ENCODE peak calls at places on chromosomes 11 and 22, in nine cellular contexts. Z, W, Q, S, L, T, E, F and P are unnamed samples.

GRCh38 chr22:44719586-44720368 is 17.8 kb downstream of the PRR5 start:
- DNase-seq in Z (no peak), W (no peak), Q (no peak), S (no peak), L (no peak), T (no peak), E (no peak), F (peak; percentile 31), P (no peak)

GRCh38 chr11:45615182-45615792 is 50.1 kb downstream of the CHST1 start:
- DNase-seq in Z (no peak), W (no peak), Q (no peak), S (no peak), L (no peak), T (no peak), E (no peak), F (peak; percentile 27), P (peak; percentile 66)

GRCh38 chr22:43346521-43346929 is 3.4 kb upstream of the SCUBE1 start:
- DNase-seq in Z (peak; percentile 65), W (peak; percentile 75), Q (no peak), S (peak; percentile 72), L (peak; percentile 51), T (peak; percentile 16), E (peak; percentile 56), F (peak; percentile 71), P (no peak)

GRCh38 chr22:37560682-37561208 is 465 bp downstream of the CDC42EP1 start:
- DNase-seq in Z (no peak), W (peak; percentile 73), Q (no peak), S (no peak), L (peak; percentile 67), T (no peak), E (no peak), F (no peak), P (no peak)

GRCh38 chr22:19852177-19852781 is 2.4 kb downstream of the GNB1L start:
- DNase-seq in Z (no peak), W (no peak), Q (peak; percentile 39), S (no peak), L (no peak), T (no peak), E (no peak), F (no peak), P (peak; percentile 83)

GRCh38 chr22:26673485-26673884 is 16.1 kb downstream of the MIAT start:
- DNase-seq in Z (no peak), W (no peak), Q (no peak), S (no peak), L (peak; percentile 81), T (peak; percentile 13), E (no peak), F (peak; percentile 49), P (no peak)

GRCh38 chr11:82864268-82864667 is 36.0 kb downstream of the PRCP start:
- DNase-seq in Z (peak; percentile 42), W (peak; percentile 77), Q (peak; percentile 0), S (peak; percentile 82), L (peak; percentile 68), T (peak; percentile 45), E (peak; percentile 41), F (peak; percentile 69), P (no peak)

GRCh38 chr22:17706451-17706900 is 67.8 kb downstream of the BID start:
- DNase-seq in Z (no peak), W (no peak), Q (no peak), S (peak; percentile 60), L (peak; percentile 95), T (peak; percentile 95), E (no peak), F (peak; percentile 22), P (peak; percentile 87)

GRCh38 chr11:87033561-87033960 is 4.2 kb upstream of the TMEM135 start:
- DNase-seq in Z (no peak), W (no peak), Q (no peak), S (no peak), L (peak; percentile 24), T (no peak), E (no peak), F (no peak), P (no peak)

GRCh38 chr11:45217991-45218390 is 68.2 kb downstream of the SYT13 start:
- DNase-seq in Z (no peak), W (no peak), Q (no peak), S (no peak), L (peak; percentile 15), T (no peak), E (no peak), F (no peak), P (no peak)

GRCh38 chr22:50210378-50211139 is 9.7 kb downstream of the SELENOO start:
- DNase-seq in Z (no peak), W (peak; percentile 48), Q (no peak), S (no peak), L (no peak), T (no peak), E (no peak), F (no peak), P (no peak)

GRCh38 chr11:75801362-75802021 is 13.5 kb upstream of the UVRAG start:
- DNase-seq in Z (no peak), W (peak; percentile 59), Q (no peak), S (no peak), L (no peak), T (no peak), E (no peak), F (no peak), P (no peak)

GRCh38 chr11:131499199-131499598 is 128.8 kb downstream of the NTM start:
- DNase-seq in Z (no peak), W (no peak), Q (no peak), S (no peak), L (no peak), T (no peak), E (no peak), F (no peak), P (no peak)

GRCh38 chr11:17734986-17735822 is 623 bp downstream of the KCNC1 start:
- DNase-seq in Z (peak; percentile 62), W (peak; percentile 68), Q (no peak), S (peak; percentile 40), L (peak; percentile 89), T (peak; percentile 46), E (peak; percentile 41), F (peak; percentile 83), P (peak; percentile 91)

GRCh38 chr11:104148074-104148473 is 15.9 kb downstream of the PDGFD start:
- DNase-seq in Z (no peak), W (no peak), Q (no peak), S (no peak), L (peak; percentile 74), T (peak; percentile 12), E (no peak), F (peak; percentile 35), P (no peak)

GRCh38 chr22:49892226-49892899 is 25.9 kb downstream of the ALG12 start:
- DNase-seq in Z (no peak), W (no peak), Q (no peak), S (no peak), L (no peak), T (no peak), E (no peak), F (no peak), P (no peak)